ENCODE peak calls at places on chromosomes 5 and 9, in five cellular contexts. One of them, this sample, is unnamed.

GRCh38 chr5:168428552-168428951 is 57.7 kb upstream of the RARS1 start:
- DNase-seq in GM12865: no peak
- DNase-seq in stimulated activated CD4-positive, alpha-beta T cell treated with anti-CD3 and anti-CD28 coated beads, Interleukin-2, amount 100 ng/mL, for 24 hours: no peak
- DNase-seq in NCI-H748 treated with DMSO at 0.1 percent for 48 hours: no peak
- DNase-seq in stimulated activated CD8-positive, alpha-beta memory T cell treated with anti-CD3 and anti-CD28 coated beads, Interleukin-15, amount 100 ng/mL, for 1 hour: no peak
- DNase-seq in this sample: no peak

GRCh38 chr9:112755675-112756074 is 5.1 kb downstream of the SNX30 start:
- DNase-seq in GM12865: no peak
- DNase-seq in stimulated activated CD4-positive, alpha-beta T cell treated with anti-CD3 and anti-CD28 coated beads, Interleukin-2, amount 100 ng/mL, for 24 hours: no peak
- DNase-seq in NCI-H748 treated with DMSO at 0.1 percent for 48 hours: no peak
- DNase-seq in stimulated activated CD8-positive, alpha-beta memory T cell treated with anti-CD3 and anti-CD28 coated beads, Interleukin-15, amount 100 ng/mL, for 1 hour: no peak
- DNase-seq in this sample: no peak

GRCh38 chr9:76564300-76564699 is 105.3 kb downstream of the GCNT1 start:
- DNase-seq in GM12865: no peak
- DNase-seq in stimulated activated CD4-positive, alpha-beta T cell treated with anti-CD3 and anti-CD28 coated beads, Interleukin-2, amount 100 ng/mL, for 24 hours: no peak
- DNase-seq in NCI-H748 treated with DMSO at 0.1 percent for 48 hours: no peak
- DNase-seq in stimulated activated CD8-positive, alpha-beta memory T cell treated with anti-CD3 and anti-CD28 coated beads, Interleukin-15, amount 100 ng/mL, for 1 hour: no peak
- DNase-seq in this sample: no peak

GRCh38 chr9:6079386-6079785 is 64.0 kb upstream of the RANBP6 start:
- DNase-seq in GM12865: no peak
- DNase-seq in stimulated activated CD4-positive, alpha-beta T cell treated with anti-CD3 and anti-CD28 coated beads, Interleukin-2, amount 100 ng/mL, for 24 hours: no peak
- DNase-seq in NCI-H748 treated with DMSO at 0.1 percent for 48 hours: peak
- DNase-seq in stimulated activated CD8-positive, alpha-beta memory T cell treated with anti-CD3 and anti-CD28 coated beads, Interleukin-15, amount 100 ng/mL, for 1 hour: no peak
- DNase-seq in this sample: no peak

GRCh38 chr5:107546084-107546483 is 124.7 kb downstream of the EFNA5 start:
- DNase-seq in GM12865: no peak
- DNase-seq in stimulated activated CD4-positive, alpha-beta T cell treated with anti-CD3 and anti-CD28 coated beads, Interleukin-2, amount 100 ng/mL, for 24 hours: no peak
- DNase-seq in NCI-H748 treated with DMSO at 0.1 percent for 48 hours: no peak
- DNase-seq in stimulated activated CD8-positive, alpha-beta memory T cell treated with anti-CD3 and anti-CD28 coated beads, Interleukin-15, amount 100 ng/mL, for 1 hour: no peak
- DNase-seq in this sample: no peak

GRCh38 chr9:34577635-34578240 is 11.8 kb downstream of the CNTFR start:
- DNase-seq in GM12865: no peak
- DNase-seq in stimulated activated CD4-positive, alpha-beta T cell treated with anti-CD3 and anti-CD28 coated beads, Interleukin-2, amount 100 ng/mL, for 24 hours: no peak
- DNase-seq in NCI-H748 treated with DMSO at 0.1 percent for 48 hours: no peak
- DNase-seq in stimulated activated CD8-positive, alpha-beta memory T cell treated with anti-CD3 and anti-CD28 coated beads, Interleukin-15, amount 100 ng/mL, for 1 hour: no peak
- DNase-seq in this sample: peak

GRCh38 chr5:142133382-142134206 is 25.0 kb downstream of the NDFIP1 start:
- DNase-seq in GM12865: no peak
- DNase-seq in stimulated activated CD4-positive, alpha-beta T cell treated with anti-CD3 and anti-CD28 coated beads, Interleukin-2, amount 100 ng/mL, for 24 hours: no peak
- DNase-seq in NCI-H748 treated with DMSO at 0.1 percent for 48 hours: no peak
- DNase-seq in stimulated activated CD8-positive, alpha-beta memory T cell treated with anti-CD3 and anti-CD28 coated beads, Interleukin-15, amount 100 ng/mL, for 1 hour: no peak
- DNase-seq in this sample: no peak

GRCh38 chr9:69871143-69871834 is 50.7 kb downstream of the CFAP95 start:
- DNase-seq in GM12865: no peak
- DNase-seq in stimulated activated CD4-positive, alpha-beta T cell treated with anti-CD3 and anti-CD28 coated beads, Interleukin-2, amount 100 ng/mL, for 24 hours: no peak
- DNase-seq in NCI-H748 treated with DMSO at 0.1 percent for 48 hours: no peak
- DNase-seq in stimulated activated CD8-positive, alpha-beta memory T cell treated with anti-CD3 and anti-CD28 coated beads, Interleukin-15, amount 100 ng/mL, for 1 hour: no peak
- DNase-seq in this sample: no peak

GRCh38 chr9:2583308-2584013 is 38.1 kb upstream of the VLDLR start:
- DNase-seq in GM12865: no peak
- DNase-seq in stimulated activated CD4-positive, alpha-beta T cell treated with anti-CD3 and anti-CD28 coated beads, Interleukin-2, amount 100 ng/mL, for 24 hours: no peak
- DNase-seq in NCI-H748 treated with DMSO at 0.1 percent for 48 hours: no peak
- DNase-seq in stimulated activated CD8-positive, alpha-beta memory T cell treated with anti-CD3 and anti-CD28 coated beads, Interleukin-15, amount 100 ng/mL, for 1 hour: no peak
- DNase-seq in this sample: no peak

GRCh38 chr5:74430910-74431309 is 209.6 kb downstream of the ENC1 start:
- DNase-seq in GM12865: no peak
- DNase-seq in stimulated activated CD4-positive, alpha-beta T cell treated with anti-CD3 and anti-CD28 coated beads, Interleukin-2, amount 100 ng/mL, for 24 hours: no peak
- DNase-seq in NCI-H748 treated with DMSO at 0.1 percent for 48 hours: no peak
- DNase-seq in stimulated activated CD8-positive, alpha-beta memory T cell treated with anti-CD3 and anti-CD28 coated beads, Interleukin-15, amount 100 ng/mL, for 1 hour: no peak
- DNase-seq in this sample: no peak

GRCh38 chr5:100517301-100517974 is 17.7 kb upstream of the FAM174A start:
- DNase-seq in GM12865: peak
- DNase-seq in stimulated activated CD4-positive, alpha-beta T cell treated with anti-CD3 and anti-CD28 coated beads, Interleukin-2, amount 100 ng/mL, for 24 hours: no peak
- DNase-seq in NCI-H748 treated with DMSO at 0.1 percent for 48 hours: peak
- DNase-seq in stimulated activated CD8-positive, alpha-beta memory T cell treated with anti-CD3 and anti-CD28 coated beads, Interleukin-15, amount 100 ng/mL, for 1 hour: no peak
- DNase-seq in this sample: peak

GRCh38 chr5:139376364-139376763 is 6.7 kb downstream of the SLC23A1 start:
- DNase-seq in GM12865: no peak
- DNase-seq in stimulated activated CD4-positive, alpha-beta T cell treated with anti-CD3 and anti-CD28 coated beads, Interleukin-2, amount 100 ng/mL, for 24 hours: no peak
- DNase-seq in NCI-H748 treated with DMSO at 0.1 percent for 48 hours: no peak
- DNase-seq in stimulated activated CD8-positive, alpha-beta memory T cell treated with anti-CD3 and anti-CD28 coated beads, Interleukin-15, amount 100 ng/mL, for 1 hour: no peak
- DNase-seq in this sample: no peak